ENCODE peak calls at places on chromosome 15, in four cellular contexts. I is HepG2, Q is H1, Y is GM12878. V is an unnamed sample.

GRCh38 chr15:67828379-67828968 is 3.2 kb downstream of the SKOR1 start:
- DNase-seq in I (no peak), Q (no peak), Y (no peak), V (no peak)

GRCh38 chr15:40085225-40085624 is 23.5 kb downstream of the BMF start:
- DNase-seq in I (no peak), Q (no peak), Y (no peak), V (no peak)

GRCh38 chr15:32704343-32705076 is 13.3 kb upstream of the GREM1 start:
- DNase-seq in I (no peak), Q (no peak), Y (no peak), V (no peak)

GRCh38 chr15:77526582-77527163 is 106.0 kb downstream of the HMG20A start:
- DNase-seq in I (no peak), Q (no peak), Y (no peak), V (no peak)

GRCh38 chr15:45199136-45199810 is 11.5 kb upstream of the SHF start:
- DNase-seq in I (peak), Q (no peak), Y (peak), V (no peak)

GRCh38 chr15:72584006-72584405 is 70.5 kb upstream of the GOLGA6B start:
- DNase-seq in I (no peak), Q (no peak), Y (no peak), V (no peak)

GRCh38 chr15:67907175-67907723 is 67.4 kb upstream of the RNU6-1 start:
- DNase-seq in I (no peak), Q (no peak), Y (no peak), V (no peak)

GRCh38 chr15:74750759-74751158 is 2.1 kb downstream of the CYP1A2 start:
- DNase-seq in I (no peak), Q (no peak), Y (no peak), V (no peak)

GRCh38 chr15:29698030-29698701 is 124.1 kb downstream of the TJP1 start:
- DNase-seq in I (peak), Q (no peak), Y (no peak), V (peak)

GRCh38 chr15:47288794-47289193 is 428.5 kb upstream of the SEMA6D start:
- DNase-seq in I (no peak), Q (no peak), Y (no peak), V (no peak)

GRCh38 chr15:68868296-68868695 is 47.6 kb upstream of the ANP32A start:
- DNase-seq in I (no peak), Q (no peak), Y (no peak), V (no peak)

GRCh38 chr15:95405447-95405846 is 925.1 kb upstream of the NR2F2 start:
- DNase-seq in I (no peak), Q (no peak), Y (no peak), V (no peak)

GRCh38 chr15:96347181-96348111 is 16.9 kb downstream of the NR2F2 start:
- DNase-seq in I (no peak), Q (no peak), Y (no peak), V (no peak)

GRCh38 chr15:70722266-70723123 is 40.9 kb downstream of the UACA start:
- DNase-seq in I (peak), Q (no peak), Y (no peak), V (peak)

GRCh38 chr15:42349178-42349577 is 10.1 kb upstream of the CAPN3 start:
- DNase-seq in I (no peak), Q (no peak), Y (no peak), V (no peak)

GRCh38 chr15:86159436-86159835 is 79.8 kb downstream of the AGBL1 start:
- DNase-seq in I (no peak), Q (no peak), Y (no peak), V (no peak)

GRCh38 chr15:43105077-43105769 is 615 bp downstream of the UBR1 start:
- DNase-seq in I (peak), Q (no peak), Y (no peak), V (no peak)

GRCh38 chr15:29457729-29458128 is 188.1 kb upstream of the NSMCE3 start:
- DNase-seq in I (no peak), Q (no peak), Y (no peak), V (no peak)

GRCh38 chr15:93941687-93942086 is 289.7 kb upstream of the MCTP2 start:
- DNase-seq in I (no peak), Q (no peak), Y (no peak), V (no peak)

GRCh38 chr15:34318277-34319079 is 19.1 kb downstream of the SLC12A6 start:
- DNase-seq in I (peak), Q (no peak), Y (no peak), V (peak)

GRCh38 chr15:66775127-66776105 is 73.4 kb downstream of the SMAD6 start:
- DNase-seq in I (no peak), Q (no peak), Y (no peak), V (no peak)

GRCh38 chr15:29337156-29337959 is 67.7 kb upstream of the NSMCE3 start:
- DNase-seq in I (no peak), Q (no peak), Y (no peak), V (no peak)

GRCh38 chr15:98547741-98548166 is 100.6 kb upstream of the IGF1R start:
- DNase-seq in I (no peak), Q (no peak), Y (no peak), V (no peak)

GRCh38 chr15:92377083-92377789 is 16.4 kb upstream of the ST8SIA2 start:
- DNase-seq in I (no peak), Q (no peak), Y (no peak), V (no peak)

GRCh38 chr15:64695571-64695992 is 79.8 kb downstream of the RBPMS2 start:
- DNase-seq in I (no peak), Q (no peak), Y (no peak), V (no peak)

GRCh38 chr15:89230277-89230676 is 8.9 kb upstream of the RLBP1 start:
- DNase-seq in I (no peak), Q (no peak), Y (no peak), V (no peak)

GRCh38 chr15:91793771-91794170 is 59.7 kb upstream of the SLCO3A1 start:
- DNase-seq in I (no peak), Q (no peak), Y (no peak), V (no peak)

GRCh38 chr15:36468746-36469145 is 110.7 kb upstream of the CDIN1 start:
- DNase-seq in I (no peak), Q (no peak), Y (no peak), V (no peak)

GRCh38 chr15:36472672-36473071 is 106.8 kb upstream of the CDIN1 start:
- DNase-seq in I (no peak), Q (no peak), Y (no peak), V (no peak)

GRCh38 chr15:36465304-36465703 is 114.1 kb upstream of the CDIN1 start:
- DNase-seq in I (no peak), Q (no peak), Y (no peak), V (no peak)

DNA sequence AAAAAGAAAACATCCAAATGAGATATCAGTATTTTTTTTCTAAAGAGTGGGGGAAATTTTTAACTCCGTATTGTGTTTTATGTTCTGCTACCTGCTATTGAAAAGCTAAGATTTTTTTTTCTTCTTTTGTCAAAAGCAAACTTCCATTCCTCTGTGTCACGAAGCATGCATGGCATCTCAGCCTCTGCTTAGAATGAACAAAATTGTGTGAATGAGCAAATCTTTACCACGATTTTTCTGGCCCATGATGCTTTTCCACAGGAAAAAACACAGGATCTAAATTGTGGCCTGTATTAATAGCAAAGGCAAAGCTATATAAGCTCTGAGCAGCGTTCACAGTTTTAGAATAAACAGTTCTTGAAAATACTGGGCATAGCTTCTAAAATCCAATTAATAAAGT is 109.9 kb upstream of the CDIN1 start:
- DNase-seq in I (no peak), Q (no peak), Y (no peak), V (no peak)
- TF ChIP-seq JUND in I (no peak), Q (no peak), Y (no peak), V (no peak)

GRCh38 chr15:56519000-56519399 is 54.1 kb upstream of the MNS1 start:
- DNase-seq in I (no peak), Q (no peak), Y (no peak), V (no peak)
- TF ChIP-seq RAD21 in I (no peak), Q (no peak), Y (no peak), V (no peak)

GRCh38 chr15:52137432-52138357 is 25.1 kb upstream of the BCL2L10 start:
- DNase-seq in I (peak), Q (no peak), Y (no peak), V (no peak)

GRCh38 chr15:52136471-52136993 is 24.0 kb upstream of the BCL2L10 start:
- DNase-seq in I (no peak), Q (no peak), Y (no peak), V (no peak)

GRCh38 chr15:52140646-52141045 is 28.1 kb upstream of the BCL2L10 start:
- DNase-seq in I (no peak), Q (no peak), Y (no peak), V (no peak)

GRCh38 chr15:52143862-52144261 is 31.3 kb upstream of the BCL2L10 start:
- DNase-seq in I (peak), Q (no peak), Y (no peak), V (no peak)

GRCh38 chr15:52139599-52140462 is 27.3 kb upstream of the BCL2L10 start:
- DNase-seq in I (peak), Q (peak), Y (peak), V (peak)
- TF ChIP-seq YY1 in I (no peak), Q (no peak), Y (peak), V (no peak)

DNA sequence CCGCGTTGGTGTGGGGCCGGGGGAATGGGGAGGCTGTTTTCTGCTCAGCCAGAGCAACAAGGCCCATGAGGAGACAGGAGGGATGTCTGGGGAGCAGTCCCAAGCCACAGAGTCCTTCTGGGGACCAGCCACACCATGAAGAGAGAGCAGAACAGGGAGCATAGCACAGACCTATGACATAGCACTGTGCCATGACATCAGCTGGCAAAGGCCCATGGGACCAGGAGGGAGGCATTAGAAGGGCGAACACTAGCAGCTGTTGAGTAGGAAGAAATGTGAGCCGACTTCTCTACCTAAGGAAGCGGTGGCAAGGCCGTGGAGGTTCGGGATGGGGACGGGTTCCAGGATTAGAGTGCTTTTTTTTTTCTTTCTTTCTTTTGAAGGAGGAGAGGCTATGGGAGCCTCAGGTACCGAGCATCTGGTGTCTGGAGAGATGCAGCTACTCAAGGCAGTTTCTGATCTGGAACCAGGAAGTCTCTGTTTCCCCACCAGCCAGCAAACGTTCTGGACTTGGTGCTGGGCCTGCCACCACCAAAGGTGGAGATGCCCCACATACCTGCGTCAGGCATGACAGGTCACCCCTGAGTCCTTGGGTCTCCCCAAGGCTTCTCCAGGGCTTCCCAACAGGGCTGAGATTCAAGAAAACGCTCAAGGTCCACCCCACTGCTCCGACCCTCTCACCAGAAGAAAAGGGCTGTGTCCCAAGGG is 77.3 kb upstream of the CGNL1 start:
- DNase-seq in I (no peak), Q (no peak), Y (no peak), V (no peak)
- TF ChIP-seq JUND in I (no peak), Q (no peak), Y (no peak), V (no peak)

DNA sequence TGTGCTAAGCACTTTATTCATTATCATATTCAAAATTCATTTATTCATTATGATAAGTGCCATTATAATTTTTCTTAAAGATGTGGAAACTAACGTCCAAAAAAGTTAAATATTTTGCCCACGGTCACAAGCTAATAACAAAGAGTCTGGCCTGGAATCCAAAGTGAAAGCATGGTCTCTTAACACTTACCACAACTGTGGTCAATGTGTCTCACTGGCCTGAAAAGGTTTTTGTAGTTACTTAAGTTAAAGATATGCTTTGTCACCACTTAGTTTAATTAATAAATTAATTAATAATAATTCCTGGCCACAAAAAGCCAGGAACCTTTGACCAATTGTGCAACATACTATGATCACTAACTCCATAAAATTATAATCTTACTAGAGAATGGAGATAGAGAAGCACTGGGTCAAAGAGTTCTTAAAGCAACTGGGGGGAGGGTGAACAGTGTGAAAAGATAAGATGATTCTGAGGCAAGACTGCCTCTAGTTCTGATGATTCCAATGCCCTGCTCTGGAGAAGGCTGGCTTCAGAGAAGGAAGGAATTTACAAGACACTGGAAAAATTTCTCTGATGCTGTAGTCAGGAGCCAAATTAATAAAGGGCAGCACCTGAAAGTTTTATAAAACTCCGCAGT is 32.7 kb downstream of the NPTN start:
- DNase-seq in I (no peak), Q (no peak), Y (no peak), V (no peak)
- TF ChIP-seq RAD21 in I (no peak), Q (no peak), Y (no peak), V (no peak)

DNA sequence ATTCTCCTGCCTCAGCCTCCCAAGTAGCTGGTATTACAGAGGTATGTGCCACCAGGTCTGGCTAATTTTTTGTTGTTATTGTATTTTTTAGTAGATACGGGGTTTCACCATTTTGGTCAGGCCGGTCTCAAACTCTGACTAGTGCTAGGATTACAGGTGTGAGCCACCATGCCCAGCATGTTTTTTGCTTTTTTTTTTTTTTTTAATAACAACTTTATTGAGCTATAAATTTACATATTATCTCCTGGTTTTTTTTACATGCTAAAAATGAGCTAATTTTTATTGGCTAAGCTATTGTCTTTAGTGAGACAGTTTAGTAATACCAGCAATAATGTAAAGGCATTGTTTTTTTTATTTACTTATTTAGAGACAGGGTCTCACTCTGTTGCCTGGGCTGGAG is 105.2 kb downstream of the PDE8A start:
- DNase-seq in I (no peak), Q (no peak), Y (no peak), V (no peak)
- TF ChIP-seq YY1 in I (no peak), Q (no peak), Y (no peak), V (no peak)

DNA sequence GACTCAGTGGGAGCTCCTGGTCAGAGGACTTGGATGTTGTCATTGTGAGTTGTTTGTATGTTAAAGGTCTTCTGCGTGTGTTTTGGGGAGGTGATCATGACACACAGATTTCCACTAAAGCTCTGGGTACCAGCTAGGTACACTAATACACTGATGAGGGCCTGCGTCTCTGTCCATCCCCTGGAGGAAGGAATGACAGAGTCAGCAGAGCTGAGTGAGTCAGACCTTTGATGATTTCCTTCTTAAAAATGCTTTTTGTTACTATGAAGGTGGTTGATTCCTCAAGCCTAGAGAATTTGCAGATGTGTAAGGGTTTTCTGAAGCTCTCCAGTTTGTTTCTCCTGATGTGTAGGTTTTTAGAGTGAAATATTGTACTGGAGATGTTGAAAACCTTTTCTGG is 424.1 kb upstream of the TPM1 start:
- DNase-seq in I (no peak), Q (no peak), Y (no peak), V (no peak)
- TF ChIP-seq JUND in I (no peak), Q (no peak), Y (no peak), V (no peak)

GRCh38 chr15:60619131-60619530 is 140.2 kb upstream of the ICE2 start:
- DNase-seq in I (no peak), Q (no peak), Y (no peak), V (no peak)
- TF ChIP-seq RAD21 in I (no peak), Q (no peak), Y (no peak), V (no peak)

DNA sequence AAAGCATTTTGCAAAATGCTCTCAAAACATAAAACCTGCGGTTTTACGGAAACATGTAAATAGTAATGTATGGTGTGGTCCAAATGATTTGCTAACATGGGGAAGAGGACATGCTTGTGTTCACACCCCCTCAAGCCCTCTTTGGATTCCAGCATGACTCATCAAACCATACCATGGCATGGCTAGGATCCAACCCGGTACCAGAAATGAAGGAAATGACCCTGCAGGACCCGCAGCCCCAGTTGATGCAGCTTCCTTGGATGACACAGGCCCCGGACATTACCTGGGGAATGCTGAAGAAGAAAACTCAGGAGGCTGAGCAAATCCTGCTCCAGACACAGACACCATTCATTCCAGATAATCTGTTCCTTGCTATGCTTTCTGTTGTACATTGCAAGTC is 222.9 kb downstream of the DTWD1 start:
- DNase-seq in I (no peak), Q (no peak), Y (no peak), V (no peak)
- TF ChIP-seq YY1 in I (no peak), Q (no peak), Y (no peak), V (no peak)

GRCh38 chr15:41334293-41335120 is 1.8 kb downstream of the NUSAP1 start:
- DNase-seq in I (no peak), Q (no peak), Y (no peak), V (no peak)
- TF ChIP-seq JUND in I (no peak), Q (no peak), Y (no peak), V (no peak)

V was measured in HCT116.